ENCODE peak calls at places on chromosomes 5 and 9, in ten cellular contexts. C is immature natural killer cell; F is HTR-8/SVneo; J is nephron progenitor cell; B is H4; U is stimulated activated CD8-positive, alpha-beta memory T cell treated with anti-CD3 and anti-CD28 coated beads, Interleukin-2, amount 100 ng/mL, for 1 hour; E is EH; Q is occipital lobe; X is CD4-positive, alpha-beta memory T cell; R is A549. O is an unnamed sample.

GRCh38 chr9:93950619-93951601 is 4.2 kb downstream of the BARX1 start:
- DNase-seq in C (no peak), F (no peak), J (peak; percentile 37), B (no peak), U (no peak), E (peak; percentile 46), Q (no peak), X (no peak), R (no peak), O (no peak)

GRCh38 chr9:132424857-132425702 is 15.1 kb downstream of the CFAP77 start:
- DNase-seq in C (no peak), F (no peak), J (no peak), B (no peak), U (no peak), E (no peak), Q (no peak), X (no peak), R (no peak), O (no peak)

GRCh38 chr5:163943546-163943945 is 438.1 kb downstream of the MAT2B start:
- DNase-seq in C (no peak), F (no peak), J (no peak), B (no peak), U (no peak), E (no peak), Q (no peak), X (no peak), R (no peak), O (no peak)

GRCh38 chr5:135543151-135543818 is 7.5 kb upstream of the NEUROG1 start:
- DNase-seq in C (no peak), F (no peak), J (peak; percentile 31), B (no peak), U (no peak), E (no peak), Q (no peak), X (no peak), R (no peak), O (no peak)

GRCh38 chr5:150461231-150461630 is 11.7 kb upstream of the RPS14 start:
- DNase-seq in C (no peak), F (no peak), J (no peak), B (no peak), U (no peak), E (no peak), Q (no peak), X (no peak), R (no peak), O (no peak)

GRCh38 chr5:131706278-131706677 is 71.2 kb upstream of the RAPGEF6 start:
- DNase-seq in C (no peak), F (no peak), J (no peak), B (no peak), U (no peak), E (no peak), Q (no peak), X (no peak), R (no peak), O (no peak)

GRCh38 chr9:727767-728166 is 113.7 kb upstream of the DMRT1 start:
- DNase-seq in C (no peak), F (no peak), J (no peak), B (no peak), U (no peak), E (no peak), Q (no peak), X (no peak), R (no peak), O (no peak)

GRCh38 chr5:168219515-168220410 is 71.7 kb upstream of the WWC1 start:
- DNase-seq in C (peak; percentile 47), F (peak; percentile 82), J (peak; percentile 56), B (peak; percentile 87), U (no peak), E (peak; percentile 74), Q (peak; percentile 37), X (no peak), R (peak; percentile 94), O (peak; percentile 8)

GRCh38 chr5:128158342-128158741 is 74.8 kb downstream of the SLC12A2 start:
- DNase-seq in C (no peak), F (no peak), J (no peak), B (no peak), U (no peak), E (no peak), Q (no peak), X (no peak), R (no peak), O (no peak)

GRCh38 chr5:143887302-143887638 is 75.3 kb downstream of the HMHB1 start:
- DNase-seq in C (no peak), F (peak; percentile 13), J (no peak), B (peak; percentile 71), U (no peak), E (peak; percentile 80), Q (no peak), X (no peak), R (no peak), O (no peak)

GRCh38 chr9:97689401-97689800 is 7.7 kb downstream of the XPA start:
- DNase-seq in C (no peak), F (no peak), J (no peak), B (no peak), U (no peak), E (peak; percentile 50), Q (no peak), X (no peak), R (no peak), O (no peak)

GRCh38 chr9:110048976-110049698 is 158.8 kb downstream of the C9orf152 start:
- DNase-seq in C (no peak), F (no peak), J (peak; percentile 38), B (no peak), U (no peak), E (peak; percentile 55), Q (no peak), X (no peak), R (peak; percentile 35), O (peak; percentile 56)